ENCODE peak calls at places on chromosomes 3 and 15, in seven cellular contexts. M, E, O, S, P, Z and B are unnamed samples.

GRCh38 chr3:40780801-40781406 is 256.1 kb downstream of the ZNF621 start:
- DNase-seq in S (no peak), P (no peak), M (no peak), O (no peak), Z (no peak), E (no peak), B (no peak)

GRCh38 chr15:69540622-69541021 is 88.0 kb downstream of the RPLP1 start:
- DNase-seq in O (no peak), Z (peak; percentile 81), P (no peak), E (no peak), S (no peak), M (peak; percentile 62), B (peak; percentile 70)

GRCh38 chr3:52518723-52519444 is 14.8 kb downstream of the NT5DC2 start:
- DNase-seq in S (peak; percentile 58), Z (no peak), P (no peak), M (peak; percentile 77), E (no peak), O (no peak), B (no peak)

GRCh38 chr15:100438570-100438969 is 90.2 kb downstream of the CERS3 start:
- DNase-seq in E (no peak), Z (peak; percentile 82), O (peak; percentile 3), S (peak; percentile 46), M (peak; percentile 78), P (peak; percentile 42), B (peak; percentile 11)

GRCh38 chr3:128841926-128842920 is 37.2 kb upstream of the ACAD9 start:
- DNase-seq in M (no peak), Z (no peak), E (no peak), P (no peak), O (no peak), S (no peak), B (no peak)

GRCh38 chr3:16200411-16200810 is 25.9 kb downstream of the GALNT15 start:
- DNase-seq in P (no peak), S (no peak), M (no peak), E (peak; percentile 63), Z (no peak), O (no peak), B (no peak)

GRCh38 chr3:151564261-151564660 is 103.4 kb upstream of the IGSF10 start:
- DNase-seq in E (no peak), P (no peak), M (no peak), Z (no peak), O (no peak), S (no peak), B (no peak)

GRCh38 chr15:96327155-96327741 is 3.3 kb upstream of the NR2F2 start:
- DNase-seq in O (no peak), S (no peak), E (no peak), M (peak; percentile 65), Z (peak; percentile 80), P (no peak), B (peak; percentile 15)

GRCh38 chr3:160771811-160772459 is 15.9 kb downstream of the PPM1L start:
- DNase-seq in E (no peak), S (no peak), O (no peak), M (peak; percentile 22), P (no peak), Z (no peak), B (no peak)

GRCh38 chr3:42839616-42840015 is 30.4 kb downstream of the ACKR2 start:
- DNase-seq in P (peak; percentile 13), E (no peak), S (peak; percentile 48), M (peak; percentile 66), Z (peak; percentile 40), O (peak; percentile 35), B (peak; percentile 4)

GRCh38 chr3:165404357-165405042 is 208.3 kb upstream of the SLITRK3 start:
- DNase-seq in S (no peak), Z (no peak), E (no peak), O (no peak), P (no peak), M (no peak), B (no peak)

GRCh38 chr3:55868347-55868746 is 381.2 kb upstream of the WNT5A start:
- DNase-seq in M (no peak), S (no peak), E (no peak), P (no peak), Z (no peak), O (no peak), B (no peak)

GRCh38 chr3:39051649-39052557 is at the start of the genes SCN11A and WDR48:
- DNase-seq in Z (peak; percentile 81), P (peak; percentile 90), E (peak; percentile 91), O (peak; percentile 92), S (peak; percentile 96), M (peak; percentile 92), B (peak; percentile 71)

GRCh38 chr3:64438837-64439236 is 213.6 kb upstream of the PRICKLE2 start:
- DNase-seq in Z (no peak), E (no peak), P (no peak), M (no peak), O (no peak), S (no peak), B (no peak)

GRCh38 chr15:65077981-65078352 is 1.4 kb downstream of the KBTBD13 start:
- DNase-seq in Z (no peak), O (peak; percentile 44), M (peak; percentile 61), S (peak; percentile 79), P (peak; percentile 33), E (no peak), B (no peak)

GRCh38 chr15:22955544-22956085 is 24.6 kb downstream of the CYFIP1 start:
- DNase-seq in E (no peak), M (no peak), Z (no peak), P (no peak), O (no peak), S (no peak), B (no peak)

GRCh38 chr3:22506871-22507270 is 696.3 kb upstream of the UBE2E2 start:
- DNase-seq in Z (no peak), S (no peak), O (no peak), P (no peak), E (no peak), M (no peak), B (peak; percentile 11)

GRCh38 chr3:52529376-52530333 is 4.0 kb downstream of the NT5DC2 start:
- DNase-seq in P (no peak), S (peak; percentile 23), M (peak; percentile 90), E (no peak), Z (no peak), O (no peak), B (no peak)

GRCh38 chr15:67331676-67332075 is 77.1 kb downstream of the IQCH start:
- DNase-seq in E (no peak), P (no peak), Z (no peak), S (no peak), M (no peak), O (no peak), B (no peak)

GRCh38 chr3:78260388-78260787 is 1220.5 kb downstream of the ROBO2 start:
- DNase-seq in S (no peak), O (no peak), Z (no peak), P (no peak), M (no peak), E (no peak), B (no peak)

GRCh38 chr3:32276279-32276841 is 37.9 kb downstream of the CMTM8 start:
- DNase-seq in Z (no peak), M (no peak), P (no peak), O (no peak), S (no peak), E (no peak), B (no peak)

GRCh38 chr3:94460914-94461313 is 398.1 kb downstream of the NSUN3 start:
- DNase-seq in S (no peak), Z (no peak), P (no peak), E (no peak), O (no peak), M (no peak), B (no peak)

GRCh38 chr15:33284336-33284735 is 26.4 kb upstream of the RYR3 start:
- DNase-seq in Z (no peak), E (no peak), M (no peak), O (no peak), P (no peak), S (no peak), B (no peak)

GRCh38 chr3:11641683-11642407 is 1.9 kb downstream of the VGLL4 start:
- DNase-seq in Z (peak; percentile 44), P (no peak), E (no peak), S (no peak), O (peak; percentile 42), M (no peak), B (no peak)

GRCh38 chr3:111904376-111905241 is 45.5 kb downstream of the PHLDB2 start:
- DNase-seq in S (no peak), M (no peak), P (no peak), Z (no peak), O (no peak), E (no peak), B (no peak)

GRCh38 chr3:71064288-71064975 is 519.1 kb downstream of the FOXP1 start:
- DNase-seq in P (peak; percentile 68), O (peak; percentile 83), S (peak; percentile 57), M (peak; percentile 89), Z (peak; percentile 46), E (peak; percentile 45), B (no peak)

GRCh38 chr3:61562810-61563613 is 1.6 kb downstream of the PTPRG start:
- DNase-seq in E (peak; percentile 42), O (no peak), P (no peak), S (no peak), Z (peak; percentile 10), M (peak; percentile 60), B (no peak)

GRCh38 chr15:67070892-67071664 is 5.7 kb downstream of the SMAD3 start:
- DNase-seq in S (no peak), Z (no peak), M (no peak), E (no peak), O (no peak), P (no peak), B (no peak)

GRCh38 chr3:72043212-72044133 is 258.5 kb upstream of the PROK2 start:
- DNase-seq in S (no peak), Z (no peak), M (no peak), P (no peak), E (no peak), O (no peak), B (no peak)

GRCh38 chr3:11948331-11948730 is 55.9 kb upstream of the SYN2 start:
- DNase-seq in O (no peak), Z (peak; percentile 36), S (no peak), E (no peak), M (no peak), P (no peak), B (no peak)

GRCh38 chr3:131561511-131561910 is 58.7 kb upstream of the MRPL3 start:
- DNase-seq in O (no peak), S (no peak), Z (no peak), P (no peak), M (no peak), E (no peak), B (no peak)

GRCh38 chr3:80663426-80663825 is 895.6 kb upstream of the ROBO1 start:
- DNase-seq in Z (no peak), E (no peak), O (no peak), M (no peak), S (no peak), P (no peak), B (no peak)

GRCh38 chr3:28069438-28069837 is 172.0 kb upstream of the CMC1 start:
- DNase-seq in S (no peak), Z (no peak), O (no peak), M (no peak), E (no peak), P (no peak), B (no peak)

GRCh38 chr15:65423977-65424679 is 1.4 kb upstream of the IGDCC4 start:
- DNase-seq in Z (no peak), S (no peak), O (no peak), P (no peak), E (no peak), M (no peak), B (no peak)

GRCh38 chr15:101684877-101685276 is 32.7 kb upstream of the TM2D3 start:
- DNase-seq in M (no peak), E (no peak), Z (no peak), S (no peak), P (no peak), O (no peak), B (no peak)